ENCODE peak calls at places on chromosome 18, in eight cellular contexts. O is A549; A is AG08395; T is AG10803; K is posterior cingulate gyrus; M is stimulated activated CD4-positive, alpha-beta T cell treated with anti-CD3 and anti-CD28 coated beads, Interleukin-12 subunit alpha, Interleukin-12 subunit beta, amount 100 ng/mL, for 48 hours; Q is Peyer's patch; U is activated CD8-positive, alpha-beta T cell treated with anti-CD3 and anti-CD28 coated beads, Interleukin-2, amount 10 ng/mL, durations not matched to agents 7 days and 5 days. G is an unnamed sample.

GRCh38 chr18:73199151-73199550 is 331.4 kb upstream of the NETO1 start:
- DNase-seq in M (no peak), T (peak; percentile 40), U (no peak), A (no peak), O (no peak), Q (no peak), K (no peak), G (no peak)

GRCh38 chr18:72866901-72867701 is 686 bp downstream of the NETO1 start:
- DNase-seq in Q (no peak), K (peak; percentile 85), M (no peak), T (no peak), A (no peak), O (no peak), U (no peak), G (no peak)

GRCh38 chr18:48649231-48649630 is 110.4 kb downstream of the CTIF start:
- DNase-seq in M (no peak), O (no peak), Q (no peak), U (no peak), K (no peak), A (no peak), T (no peak), G (no peak)

GRCh38 chr18:69455120-69455519 is 54.4 kb downstream of the DOK6 start:
- DNase-seq in A (no peak), T (no peak), O (no peak), M (no peak), Q (no peak), U (no peak), K (no peak), G (no peak)

GRCh38 chr18:63162271-63163014 is 157.1 kb downstream of the BCL2 start:
- DNase-seq in T (peak; percentile 76), K (no peak), Q (no peak), A (peak; percentile 55), U (peak; percentile 43), O (no peak), M (no peak), G (peak; percentile 69)

GRCh38 chr18:63267990-63268721 is 51.4 kb downstream of the BCL2 start:
- DNase-seq in O (no peak), U (peak; percentile 46), A (peak; percentile 20), Q (no peak), K (no peak), M (no peak), T (peak; percentile 21), G (no peak)

GRCh38 chr18:30481871-30482270 is 560.7 kb downstream of the DSC3 start:
- DNase-seq in T (no peak), M (no peak), A (no peak), Q (no peak), U (no peak), K (no peak), O (no peak), G (no peak)

GRCh38 chr18:50528806-50529205 is 31.1 kb upstream of the MAPK4 start:
- DNase-seq in A (no peak), O (no peak), K (no peak), T (no peak), U (no peak), Q (no peak), M (no peak), G (no peak)

GRCh38 chr18:71665131-71665530 is 879.0 kb downstream of the CBLN2 start:
- DNase-seq in O (no peak), K (no peak), M (no peak), T (no peak), Q (no peak), U (no peak), A (no peak), G (no peak)

GRCh38 chr18:23365602-23366001 is 87.5 kb upstream of the RIOK3 start:
- DNase-seq in K (no peak), U (no peak), M (no peak), O (no peak), A (peak; percentile 66), T (peak; percentile 78), Q (no peak), G (no peak)

GRCh38 chr18:47587587-47587986 is 336.1 kb upstream of the SKOR2 start:
- DNase-seq in O (no peak), U (no peak), M (no peak), T (no peak), A (no peak), Q (no peak), K (no peak), G (no peak)

GRCh38 chr18:6843308-6843707 is 113.8 kb downstream of the ARHGAP28 start:
- DNase-seq in U (no peak), Q (no peak), O (no peak), K (no peak), M (no peak), A (no peak), T (no peak), G (no peak)

GRCh38 chr18:51068111-51068510 is 38.1 kb downstream of the SMAD4 start:
- DNase-seq in K (no peak), T (peak; percentile 74), M (no peak), U (no peak), A (peak; percentile 40), O (no peak), Q (no peak), G (no peak)

GRCh38 chr18:59950215-59950944 is 50.6 kb downstream of the PMAIP1 start:
- DNase-seq in M (peak; percentile 12), O (no peak), T (peak; percentile 13), U (no peak), A (peak; percentile 20), Q (no peak), K (no peak), G (no peak)

GRCh38 chr18:49628993-49629795 is 67.3 kb downstream of the LIPG start:
- DNase-seq in O (no peak), U (no peak), A (no peak), T (no peak), Q (peak; percentile 66), M (no peak), K (peak; percentile 87), G (peak; percentile 65)

GRCh38 chr18:9535430-9535972 is 60.2 kb downstream of the RALBP1 start:
- DNase-seq in T (peak; percentile 97), A (peak; percentile 94), K (peak; percentile 88), O (peak; percentile 34), M (no peak), Q (no peak), U (no peak), G (no peak)

GRCh38 chr18:45588284-45588683 is 27.0 kb upstream of the SLC14A2 start:
- DNase-seq in M (no peak), A (peak; percentile 13), T (peak; percentile 41), Q (no peak), U (no peak), K (no peak), O (no peak), G (no peak)

GRCh38 chr18:74083071-74083954 is 64.3 kb downstream of the FBXO15 start:
- DNase-seq in Q (no peak), A (no peak), O (no peak), T (peak; percentile 8), K (no peak), U (peak; percentile 49), M (no peak), G (no peak)

GRCh38 chr18:76621184-76621583 is 126.1 kb upstream of the ZNF516 start:
- DNase-seq in U (no peak), O (no peak), M (no peak), A (peak; percentile 25), Q (no peak), K (no peak), T (peak; percentile 11), G (no peak)

GRCh38 chr18:45920367-45920766 is 46.8 kb downstream of the EPG5 start:
- DNase-seq in O (peak; percentile 12), A (peak; percentile 63), Q (peak; percentile 64), M (no peak), K (peak; percentile 87), U (no peak), T (peak; percentile 94), G (peak; percentile 79)

GRCh38 chr18:30601541-30601940 is 441.0 kb downstream of the DSC3 start:
- DNase-seq in T (no peak), A (no peak), K (no peak), Q (no peak), O (no peak), U (no peak), M (no peak), G (no peak)

GRCh38 chr18:48554610-48555400 is 16.0 kb downstream of the CTIF start:
- DNase-seq in U (no peak), A (no peak), T (no peak), K (no peak), O (no peak), M (no peak), Q (no peak), G (no peak)

GRCh38 chr18:421236-422155 is 79.0 kb downstream of the COLEC12 start:
- DNase-seq in Q (no peak), A (peak; percentile 55), O (no peak), U (no peak), K (no peak), M (no peak), T (peak; percentile 72), G (no peak)

GRCh38 chr18:3481696-3482210 is 31.8 kb downstream of the TGIF1 start:
- DNase-seq in T (peak; percentile 16), O (no peak), U (no peak), M (no peak), K (no peak), Q (no peak), A (peak; percentile 47), G (no peak)

GRCh38 chr18:45562567-45563479 is 52.5 kb upstream of the SLC14A2 start:
- DNase-seq in O (no peak), K (no peak), Q (no peak), M (no peak), A (no peak), U (no peak), T (no peak), G (peak; percentile 49)

GRCh38 chr18:50836521-50836957 is 16.7 kb upstream of the MRO start:
- DNase-seq in O (peak; percentile 48), T (peak; percentile 69), K (no peak), Q (no peak), M (no peak), U (no peak), A (peak; percentile 26), G (no peak)

GRCh38 chr18:74040459-74041332 is 106.9 kb downstream of the FBXO15 start:
- DNase-seq in A (peak; percentile 12), U (peak; percentile 62), K (no peak), M (peak; percentile 67), Q (peak; percentile 64), T (peak; percentile 18), O (peak; percentile 22), G (no peak)

GRCh38 chr18:78766651-78767533 is 212.7 kb upstream of the SALL3 start:
- DNase-seq in Q (peak; percentile 27), A (no peak), T (no peak), K (no peak), M (no peak), U (no peak), O (no peak), G (no peak)

GRCh38 chr18:9348766-9349165 is 14.2 kb downstream of the TWSG1 start:
- DNase-seq in U (no peak), O (no peak), K (no peak), T (no peak), M (no peak), Q (no peak), A (no peak), G (no peak)

GRCh38 chr18:46400449-46400848 is 256.6 kb downstream of the LOXHD1 start:
- DNase-seq in T (no peak), O (no peak), A (no peak), M (no peak), Q (no peak), K (no peak), U (no peak), G (no peak)